ENCODE peak calls at places on chromosomes 11 and 22, in five cellular contexts. U, I, K, O and T are unnamed samples.

GRCh38 chr11:45025716-45026492 is 75.2 kb upstream of the TP53I11 start:
- DNase-seq in U (no peak), O (no peak), K (no peak), I (peak; percentile 75), T (no peak)

GRCh38 chr11:122365545-122366380 is 249.7 kb upstream of the BLID start:
- DNase-seq in O (no peak), K (no peak), U (no peak), I (peak; percentile 84), T (no peak)

GRCh38 chr11:64994318-64994717 is 2.5 kb downstream of the BATF2 start:
- DNase-seq in I (no peak), U (no peak), K (no peak), O (no peak), T (no peak)

GRCh38 chr11:36376888-36377758 is 81.0 kb downstream of the PRR5L start:
- DNase-seq in U (peak; percentile 48), O (no peak), K (no peak), I (peak; percentile 84), T (peak; percentile 45)

GRCh38 chr11:36091256-36091811 is 147.5 kb downstream of the LDLRAD3 start:
- DNase-seq in O (no peak), U (no peak), I (no peak), K (no peak), T (no peak)

GRCh38 chr11:117010808-117011540 is 87.3 kb downstream of the SIK3 start:
- DNase-seq in U (no peak), O (peak; percentile 98), I (no peak), K (no peak), T (no peak)

GRCh38 chr11:20026629-20027545 is 133.4 kb downstream of the DBX1 start:
- DNase-seq in K (no peak), I (peak; percentile 20), U (no peak), O (peak; percentile 84), T (no peak)

GRCh38 chr11:95592455-95592854 is 197.1 kb downstream of the FAM76B start:
- DNase-seq in I (peak; percentile 74), K (no peak), U (no peak), O (no peak), T (no peak)

GRCh38 chr22:50119768-50120251 is 30.0 kb downstream of the MOV10L1 start:
- DNase-seq in I (no peak), O (no peak), K (no peak), U (no peak), T (no peak)

GRCh38 chr11:78048561-78048960 is 15.1 kb upstream of the THRSP start:
- DNase-seq in U (no peak), K (no peak), I (no peak), O (no peak), T (no peak)
- H3K27ac ChIP-seq in U (no peak overlapping the region), K (no peak overlapping the region), I (no peak overlapping the region), O (no peak overlapping the region), T (no peak overlapping the region)

DNA sequence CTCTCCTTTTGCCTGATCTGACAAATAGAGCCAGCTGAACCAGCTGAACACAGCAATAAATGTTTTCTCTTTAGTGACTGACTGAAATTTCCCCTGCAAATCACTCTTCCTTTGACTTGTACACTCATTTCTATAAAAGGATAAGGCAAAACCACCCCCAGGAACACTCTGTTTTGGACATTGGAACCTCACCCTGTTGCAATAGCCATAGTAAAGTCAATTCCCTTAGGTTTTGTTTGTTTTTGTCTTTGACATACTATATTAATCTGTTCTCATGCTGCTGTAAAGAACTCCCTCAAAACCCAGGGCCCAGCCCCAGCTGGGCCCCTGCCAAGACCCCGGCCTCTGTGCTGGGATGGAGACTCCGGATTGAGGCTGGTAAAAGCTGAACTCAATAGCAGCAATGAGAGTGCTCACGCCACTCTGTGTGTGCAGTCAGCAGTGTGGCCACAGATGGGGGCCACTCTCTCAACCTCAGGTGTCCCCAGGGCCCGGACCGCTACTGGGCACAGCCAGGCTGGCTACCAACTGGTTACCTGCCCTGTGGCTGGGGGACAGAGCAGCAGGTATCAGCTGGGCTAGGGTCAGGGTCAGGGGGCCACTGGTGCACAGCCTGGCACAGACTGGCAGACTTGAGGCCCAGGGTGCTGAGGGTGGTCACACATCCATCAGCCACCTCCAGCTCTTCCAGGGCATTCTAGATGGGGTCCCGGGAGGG is 597.4 kb downstream of the LUZP2 start:
- DNase-seq in K (no peak), U (no peak), O (no peak), I (no peak), T (no peak)
- H3K27ac ChIP-seq in K (no peak overlapping the region), U (no peak overlapping the region), O (no peak overlapping the region), I (no peak overlapping the region), T (no peak overlapping the region)

DNA sequence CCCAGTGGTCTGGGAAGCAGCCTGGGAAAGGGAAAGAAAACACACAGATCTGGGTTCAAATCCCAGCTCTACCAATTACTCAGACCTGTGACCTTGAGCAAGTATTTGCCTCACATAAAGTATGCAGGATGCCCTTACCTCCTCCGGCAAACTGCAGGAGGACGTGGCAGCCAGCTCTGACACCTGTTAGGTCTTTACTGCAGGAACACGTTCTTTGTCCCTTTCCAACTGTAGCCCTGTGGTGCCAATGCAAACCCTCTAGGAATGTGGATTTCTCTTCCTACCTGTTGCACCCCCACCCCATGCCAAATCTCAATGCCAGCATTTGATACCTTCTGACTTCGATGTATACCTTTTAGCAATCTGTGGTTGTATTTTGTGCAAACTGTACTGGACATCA is 6.0 kb downstream of the CPT1A start:
- DNase-seq in U (no peak), K (no peak), I (no peak), O (no peak), T (no peak)
- H3K27ac ChIP-seq in U (no peak overlapping the region), K (no peak overlapping the region), I (no peak overlapping the region), O (no peak overlapping the region), T (no peak overlapping the region)

GRCh38 chr11:46594785-46595184 is 962 bp upstream of the AMBRA1 start:
- DNase-seq in K (no peak), I (no peak), U (no peak), O (no peak), T (no peak)
- H3K27ac ChIP-seq in K (peak overlapping the region; percentile 61), I (no peak overlapping the region), U (no peak overlapping the region), O (no peak overlapping the region), T (no peak overlapping the region)

GRCh38 chr11:48037709-48038468 is 57.5 kb downstream of the PTPRJ start:
- DNase-seq in O (peak; percentile 27), K (no peak), I (no peak), U (no peak), T (no peak)
- H3K27ac ChIP-seq in O (no peak overlapping the region), K (peak overlapping the region; percentile 2), I (no peak overlapping the region), U (no peak overlapping the region), T (no peak overlapping the region)

GRCh38 chr11:88332851-88333250 is 4.7 kb downstream of the CTSC start:
- DNase-seq in O (peak; percentile 82), U (no peak), K (no peak), I (no peak), T (no peak)
- H3K27ac ChIP-seq in O (peak overlapping the region; percentile 3), U (no peak overlapping the region), K (no peak overlapping the region), I (no peak overlapping the region), T (no peak overlapping the region)

DNA sequence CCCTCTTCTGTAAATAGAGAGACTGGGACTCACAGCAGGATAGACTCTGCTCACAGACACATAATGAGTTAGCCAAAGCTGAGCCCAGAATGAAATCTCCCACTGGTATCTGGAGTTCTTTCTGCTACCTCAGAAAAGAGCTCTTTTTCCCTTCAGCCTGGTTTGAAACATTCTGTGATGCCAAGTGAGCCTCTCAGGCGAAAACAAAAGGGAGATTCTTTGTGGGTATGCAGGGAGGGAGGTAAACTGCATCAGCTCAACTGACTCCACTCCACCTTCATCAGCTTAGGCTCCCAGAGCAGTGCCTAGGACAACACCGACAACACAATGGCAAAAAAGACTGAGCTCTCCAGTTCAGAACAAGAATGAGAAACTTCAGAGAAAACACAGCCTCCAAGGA is 55.1 kb upstream of the SCUBE2 start:
- DNase-seq in K (no peak), U (no peak), I (no peak), O (no peak), T (no peak)
- H3K27ac ChIP-seq in K (no peak overlapping the region), U (no peak overlapping the region), I (no peak overlapping the region), O (no peak overlapping the region), T (no peak overlapping the region)